ENCODE peak calls at places on chromosomes 5 and 9, in seven cellular contexts. D is spleen, W is GM12892, R is suprapubic skin, F is HepG2, L is lower leg skin, K is body of pancreas. N is an unnamed sample.

GRCh38 chr9:109863961-109864360 is 84.0 kb downstream of the PALM2AKAP2 start:
- DNase-seq in D (no peak), W (no peak), R (no peak), F (no peak), L (no peak), K (no peak), N (no peak)

GRCh38 chr5:65262094-65262493 is 219.6 kb downstream of the ADAMTS6 start:
- DNase-seq in D (no peak), W (no peak), R (no peak), F (no peak), L (no peak), K (no peak), N (no peak)

GRCh38 chr9:91896513-91897121 is 53.4 kb downstream of the ROR2 start:
- DNase-seq in D (peak), W (no peak), R (no peak), F (no peak), L (peak), K (peak), N (peak)

GRCh38 chr9:117625154-117625553 is 79.0 kb upstream of the TLR4 start:
- DNase-seq in D (no peak), W (no peak), R (no peak), F (no peak), L (no peak), K (no peak), N (no peak)

GRCh38 chr5:77855369-77855768 is 79.2 kb upstream of the TBCA start:
- DNase-seq in D (no peak), W (no peak), R (no peak), F (no peak), L (no peak), K (no peak), N (no peak)

GRCh38 chr5:32272746-32273145 is 40.0 kb downstream of the MTMR12 start:
- DNase-seq in D (no peak), W (no peak), R (peak), F (peak), L (no peak), K (no peak), N (no peak)

GRCh38 chr9:6689893-6690634 is 44.5 kb upstream of the GLDC start:
- DNase-seq in D (no peak), W (no peak), R (no peak), F (no peak), L (no peak), K (no peak), N (no peak)

GRCh38 chr9:92671323-92671722 is 1.4 kb upstream of the IPPK start:
- DNase-seq in D (no peak), W (no peak), R (peak), F (peak), L (peak), K (peak), N (peak)

GRCh38 chr5:1865948-1866347 is 16.8 kb downstream of the IRX4 start:
- DNase-seq in D (no peak), W (no peak), R (no peak), F (no peak), L (no peak), K (no peak), N (no peak)

GRCh38 chr5:40801771-40802562 is 3.8 kb upstream of the PRKAA1 start:
- DNase-seq in D (no peak), W (no peak), R (no peak), F (peak), L (no peak), K (no peak), N (no peak)
- TF ChIP-seq POLR2A in D (no peak), W (no peak), R (no peak), F (no peak), L (no peak), K (no peak), N (no peak)

GRCh38 chr9:14891332-14891731 is 18.9 kb downstream of the FREM1 start:
- DNase-seq in D (no peak), W (no peak), R (no peak), F (no peak), L (no peak), K (no peak), N (no peak)

GRCh38 chr9:14888272-14888671 is 22.0 kb downstream of the FREM1 start:
- DNase-seq in D (no peak), W (no peak), R (no peak), F (no peak), L (no peak), K (no peak), N (no peak)

GRCh38 chr9:14888857-14889256 is 21.4 kb downstream of the FREM1 start:
- DNase-seq in D (no peak), W (no peak), R (no peak), F (no peak), L (no peak), K (no peak), N (no peak)

GRCh38 chr9:14883310-14883944 is 26.8 kb downstream of the FREM1 start:
- DNase-seq in D (no peak), W (no peak), R (no peak), F (no peak), L (no peak), K (no peak), N (no peak)

DNA sequence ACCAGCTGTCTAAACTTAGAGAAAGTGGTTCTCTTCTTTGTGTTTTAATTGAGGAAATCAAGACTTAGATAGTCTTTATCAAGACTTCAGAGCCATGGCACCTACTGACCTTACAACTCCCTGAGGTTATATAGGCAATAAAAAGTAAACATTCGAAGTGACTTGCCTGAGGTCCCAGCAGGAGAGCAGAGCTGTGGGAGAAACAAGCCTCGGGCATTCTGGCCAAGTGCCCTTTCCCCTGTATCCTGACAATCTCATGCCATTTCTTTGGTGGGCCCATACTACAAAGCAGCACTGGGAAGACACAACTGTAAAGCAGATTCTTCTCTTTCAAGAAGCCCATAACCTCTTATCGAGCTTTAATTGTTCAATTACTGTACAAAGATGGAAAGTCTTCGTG is 23.1 kb downstream of the FREM1 start:
- DNase-seq in D (no peak), W (no peak), R (no peak), F (no peak), L (no peak), K (no peak), N (no peak)
- TF ChIP-seq POLR2A in D (no peak), W (no peak), R (no peak), F (no peak), L (no peak), K (no peak), N (no peak)

GRCh38 chr9:125180876-125181275 is 8.7 kb downstream of the PPP6C start:
- DNase-seq in D (no peak), W (no peak), R (no peak), F (no peak), L (peak), K (no peak), N (no peak)
- TF ChIP-seq POLR2A in D (no peak), W (no peak), R (no peak), F (no peak), L (no peak), K (no peak), N (no peak)

GRCh38 chr5:176648467-176649194 is 1.3 kb downstream of the TSPAN17 start:
- DNase-seq in D (peak), W (no peak), R (no peak), F (no peak), L (no peak), K (no peak), N (no peak)

GRCh38 chr5:176646049-176646706 is 1.1 kb upstream of the TSPAN17 start:
- DNase-seq in D (peak), W (no peak), R (no peak), F (no peak), L (no peak), K (no peak), N (no peak)

GRCh38 chr5:176647870-176648466 is 684 bp downstream of the TSPAN17 start:
- DNase-seq in D (peak), W (no peak), R (no peak), F (no peak), L (peak), K (peak), N (no peak)

GRCh38 chr5:176646707-176647029 is 616 bp upstream of the TSPAN17 start:
- DNase-seq in D (peak), W (no peak), R (no peak), F (no peak), L (no peak), K (no peak), N (no peak)

DNA sequence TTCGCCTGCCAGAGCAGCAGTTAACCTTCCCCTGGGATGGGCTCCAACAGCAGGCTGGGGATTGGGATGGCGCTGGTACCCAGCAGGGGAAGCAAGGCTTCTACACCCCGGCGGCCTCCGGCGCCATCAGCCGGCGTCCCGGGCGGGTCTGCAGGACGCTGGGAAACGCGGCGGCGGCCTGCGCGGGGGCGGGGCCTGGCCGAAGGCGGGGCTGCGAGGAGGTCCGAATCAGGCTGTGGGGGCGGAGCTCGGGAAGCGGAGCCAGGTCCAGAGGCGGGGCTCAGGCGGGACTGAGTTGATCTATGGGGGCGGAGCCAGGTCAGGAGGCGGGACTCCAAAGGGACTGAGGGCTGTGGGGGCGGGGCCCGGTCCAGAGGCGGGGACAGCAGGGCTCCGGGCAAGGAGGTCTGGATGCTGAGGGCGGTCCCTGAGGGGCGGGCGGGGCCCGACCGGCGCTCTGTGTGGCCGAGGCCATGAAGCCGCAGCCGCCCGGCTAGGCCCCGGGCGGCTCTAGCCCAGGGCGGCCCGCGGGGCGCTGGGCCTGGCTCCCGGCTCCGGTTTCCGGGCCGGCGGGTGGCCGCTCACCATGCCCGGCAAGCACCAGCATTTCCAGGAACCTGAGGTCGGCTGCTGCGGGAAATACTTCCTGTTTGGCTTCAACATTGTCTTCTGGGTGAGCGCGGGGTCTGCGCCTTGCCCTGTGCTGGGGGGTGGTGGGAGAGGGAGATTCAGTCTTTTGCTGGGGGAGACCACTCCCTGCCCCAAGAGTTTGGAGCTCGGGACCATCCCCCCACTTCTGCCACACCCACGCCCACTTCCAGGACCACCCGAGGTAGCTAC is at the start of gene TSPAN17:
- DNase-seq in D (peak), W (peak), R (peak), F (peak), L (peak), K (peak), N (peak)
- TF ChIP-seq POLR2A in D (peak), W (peak), R (peak), F (peak), L (no peak), K (peak), N (peak)

N was measured in IMR-90.